ENCODE peak calls at places on chromosomes 1 and 21, in seven cellular contexts. S is NCI-H2029; Y is RWPE1; N is astrocyte of the spinal cord; T is activated T-cell treated with anti-CD3 and anti-CD28 coated beads, Interleukin-2, amount 50 U/mL, for 24 hours; H is LHCN-M2; P is renal cortical epithelial cell. F is an unnamed sample.

GRCh38 chr1:231550448-231550781 is 21.9 kb downstream of the TSNAX start:
- DNase-seq in S (no peak), Y (peak), N (peak), T (no peak), H (no peak), P (peak), F (no peak)

GRCh38 chr1:78284354-78284753 is 206.4 kb upstream of the PTGFR start:
- DNase-seq in S (no peak), Y (no peak), N (no peak), T (no peak), H (no peak), P (peak), F (no peak)

GRCh38 chr1:30048905-30049304 is 674.5 kb downstream of the MATN1 start:
- DNase-seq in S (no peak), Y (no peak), N (no peak), T (no peak), H (no peak), P (no peak), F (no peak)

GRCh38 chr1:153752072-153752471 is 23.1 kb upstream of the SLC27A3 start:
- DNase-seq in S (peak), Y (no peak), N (no peak), T (no peak), H (no peak), P (no peak), F (no peak)

GRCh38 chr1:100076744-100077143 is 56.0 kb downstream of the SASS6 start:
- DNase-seq in S (no peak), Y (no peak), N (no peak), T (no peak), H (no peak), P (no peak), F (no peak)

GRCh38 chr1:2073382-2074230 is 23.4 kb downstream of the PRKCZ start:
- DNase-seq in S (no peak), Y (no peak), N (peak), T (no peak), H (peak), P (no peak), F (peak)

GRCh38 chr21:41610042-41610839 is 102.3 kb upstream of the TMPRSS2 start:
- DNase-seq in S (peak), Y (no peak), N (peak), T (no peak), H (peak), P (peak), F (peak)

GRCh38 chr1:9275567-9276034 is 17.1 kb upstream of the SPSB1 start:
- DNase-seq in S (no peak), Y (peak), N (peak), T (peak), H (peak), P (peak), F (no peak)

GRCh38 chr1:19113362-19114092 is 96.5 kb downstream of the UBR4 start:
- DNase-seq in S (no peak), Y (peak), N (peak), T (peak), H (peak), P (peak), F (peak)

GRCh38 chr1:221716713-221717490 is 25.0 kb downstream of the DUSP10 start:
- DNase-seq in S (no peak), Y (no peak), N (no peak), T (no peak), H (no peak), P (no peak), F (no peak)

F was measured in pons.